ENCODE peak calls at places on chromosomes 4 and X, in nine cellular contexts. M is BE2C, G is GM13976, J is IMR-90, Y is left ventricle myocardium inferior, C is lower leg skin, N is heart right ventricle, A is MCF 10A, D is cardiac fibroblast. V is an unnamed sample.

GRCh38 chr4:86220137-86220536 is 139.7 kb downstream of the MAPK10 start:
- DNase-seq in M (no peak), G (no peak), J (peak), Y (no peak), C (no peak), N (no peak), A (peak), D (peak), V (peak)

GRCh38 chrX:11781734-11782370 is 23.8 kb downstream of the MSL3 start:
- DNase-seq in M (no peak), G (no peak), J (no peak), Y (no peak), C (no peak), N (no peak), A (no peak), D (no peak), V (no peak)

GRCh38 chr4:81504685-81505598 is 33.2 kb upstream of the RASGEF1B start:
- DNase-seq in M (no peak), G (no peak), J (no peak), Y (peak), C (peak), N (peak), A (no peak), D (no peak), V (no peak)

GRCh38 chrX:39766085-39766726 is 331.6 kb downstream of the BCOR start:
- DNase-seq in M (no peak), G (no peak), J (no peak), Y (no peak), C (no peak), N (no peak), A (no peak), D (no peak), V (no peak)

GRCh38 chr4:80082693-80083092 is 9.7 kb upstream of the ANTXR2 start:
- DNase-seq in M (no peak), G (no peak), J (peak), Y (no peak), C (no peak), N (no peak), A (no peak), D (peak), V (no peak)

GRCh38 chr4:142817442-142817841 is 28.7 kb downstream of the INPP4B start:
- DNase-seq in M (no peak), G (no peak), J (peak), Y (no peak), C (peak), N (no peak), A (peak), D (peak), V (peak)

GRCh38 chrX:40307871-40308270 is 210.1 kb upstream of the BCOR start:
- DNase-seq in M (no peak), G (no peak), J (no peak), Y (no peak), C (no peak), N (no peak), A (no peak), D (no peak), V (no peak)

GRCh38 chr4:89298160-89298559 is 9.4 kb downstream of the GPRIN3 start:
- DNase-seq in M (no peak), G (no peak), J (no peak), Y (no peak), C (no peak), N (no peak), A (no peak), D (no peak), V (no peak)

GRCh38 chr4:16194199-16194598 is 32.1 kb downstream of the TAPT1 start:
- DNase-seq in M (no peak), G (no peak), J (peak), Y (no peak), C (no peak), N (peak), A (no peak), D (peak), V (peak)

GRCh38 chr4:159142254-159142653 is 39.4 kb downstream of the RAPGEF2 start:
- DNase-seq in M (no peak), G (no peak), J (peak), Y (no peak), C (no peak), N (no peak), A (peak), D (peak), V (peak)

GRCh38 chrX:41923925-41924693 is 755 bp upstream of the CASK start:
- DNase-seq in M (peak), G (peak), J (peak), Y (no peak), C (no peak), N (peak), A (peak), D (peak), V (peak)

DNA sequence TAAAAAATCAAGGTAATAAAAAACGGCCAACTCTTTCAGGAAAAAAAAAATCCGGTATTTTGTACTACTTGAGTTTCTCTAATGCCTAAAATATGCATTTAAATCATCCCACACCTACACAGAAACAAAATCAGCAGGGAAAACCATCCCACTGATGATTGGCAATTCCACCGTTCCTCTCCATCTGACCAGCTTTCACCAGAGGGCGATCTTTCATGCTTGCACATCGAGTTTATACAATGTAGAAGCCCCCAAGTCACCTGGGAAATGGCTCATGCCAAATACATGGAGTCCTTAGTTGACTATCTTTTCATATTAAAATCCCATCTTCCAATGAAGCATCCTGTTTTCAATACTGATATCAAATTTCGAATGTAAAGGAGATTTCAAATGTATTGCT is 69.2 kb downstream of the PTCHD1 start:
- DNase-seq in M (peak), G (no peak), J (no peak), Y (no peak), C (no peak), N (no peak), A (peak), D (peak), V (no peak)
- TF ChIP-seq CTCF in M (peak), G (no peak), J (no peak), Y (no peak), C (no peak), N (no peak), A (peak), D (peak), V (peak)

GRCh38 chrX:106220177-106220576 is 52.1 kb downstream of the PWWP3B start:
- DNase-seq in M (no peak), G (no peak), J (no peak), Y (no peak), C (no peak), N (no peak), A (peak), D (no peak), V (peak)
- TF ChIP-seq CTCF in M (no peak), G (peak), J (no peak), Y (peak), C (no peak), N (peak), A (peak), D (peak), V (peak)

DNA sequence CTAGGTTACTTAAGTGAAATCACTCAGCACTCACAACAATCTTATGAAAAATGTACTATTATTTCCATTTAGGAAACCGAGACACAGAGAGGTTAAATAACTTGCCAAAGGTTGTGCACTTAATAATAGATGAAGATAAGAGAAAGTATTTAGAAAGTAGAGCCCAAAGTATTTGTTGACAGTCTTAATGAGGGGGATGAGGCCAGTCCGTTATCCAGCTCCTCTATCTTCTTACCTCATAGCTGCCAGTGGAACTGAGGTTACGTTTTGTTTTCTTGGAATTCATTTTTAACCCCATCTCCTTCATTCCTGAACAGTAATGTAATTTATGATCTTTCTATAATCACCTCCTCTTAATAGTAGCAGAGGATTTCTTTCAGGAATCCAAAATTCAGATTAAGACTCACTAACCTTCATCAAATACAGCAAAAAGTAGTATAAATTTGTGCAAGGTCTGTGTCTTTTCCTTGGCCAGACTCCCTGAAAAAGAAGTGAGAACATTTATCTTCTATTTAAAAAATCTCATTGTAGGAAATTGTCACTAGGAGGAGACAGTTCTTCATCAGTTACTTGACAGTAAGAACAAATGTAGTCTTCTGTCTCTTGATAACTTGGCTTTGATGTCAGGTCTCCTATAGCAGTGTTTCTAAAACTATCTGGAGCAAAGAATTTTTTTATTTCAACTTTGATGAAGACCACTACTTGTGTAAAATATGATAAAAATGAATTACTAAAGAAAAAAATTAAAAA is 35.5 kb downstream of the F8 start:
- DNase-seq in M (no peak), G (no peak), J (no peak), Y (no peak), C (no peak), N (no peak), A (no peak), D (peak), V (peak)
- TF ChIP-seq CTCF in M (no peak), G (no peak), J (no peak), Y (peak), C (no peak), N (peak), A (peak), D (no peak), V (peak)

GRCh38 chr4:1233641-1234277 is 15.2 kb downstream of the CTBP1 start:
- DNase-seq in M (no peak), G (no peak), J (peak), Y (peak), C (no peak), N (no peak), A (no peak), D (no peak), V (peak)
- TF ChIP-seq CTCF in M (peak), G (no peak), J (peak), Y (peak), C (no peak), N (peak), A (no peak), D (peak), V (peak)

DNA sequence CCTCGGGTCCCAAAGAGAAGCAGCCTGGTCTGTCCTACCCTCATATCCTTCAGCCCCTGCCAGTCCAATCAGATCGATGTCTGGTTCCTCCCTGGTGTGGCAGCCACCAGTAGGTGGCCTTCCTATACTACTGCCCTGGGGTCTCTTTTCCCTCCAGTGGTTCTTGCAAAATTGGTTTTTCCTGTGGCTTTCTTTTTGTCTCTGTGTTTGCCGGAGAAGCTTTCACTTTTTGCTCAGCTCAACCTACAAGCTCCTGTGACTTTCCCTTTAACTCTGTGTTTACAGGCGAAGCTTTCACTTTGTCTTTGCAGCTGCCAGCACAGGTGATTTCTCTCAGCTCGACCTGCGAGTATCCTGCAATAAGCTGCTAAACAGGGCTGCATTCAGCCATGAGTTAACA is 46.8 kb downstream of the UGT2A3 start:
- DNase-seq in M (no peak), G (no peak), J (no peak), Y (no peak), C (no peak), N (no peak), A (no peak), D (no peak), V (no peak)
- TF ChIP-seq CTCF in M (no peak), G (peak), J (no peak), Y (no peak), C (no peak), N (no peak), A (no peak), D (peak), V (peak)

GRCh38 chr4:48237996-48238645 is 31.5 kb downstream of the TEC start:
- DNase-seq in M (no peak), G (no peak), J (peak), Y (no peak), C (no peak), N (no peak), A (peak), D (peak), V (peak)
- TF ChIP-seq CTCF in M (no peak), G (no peak), J (no peak), Y (no peak), C (no peak), N (no peak), A (no peak), D (no peak), V (no peak)

DNA sequence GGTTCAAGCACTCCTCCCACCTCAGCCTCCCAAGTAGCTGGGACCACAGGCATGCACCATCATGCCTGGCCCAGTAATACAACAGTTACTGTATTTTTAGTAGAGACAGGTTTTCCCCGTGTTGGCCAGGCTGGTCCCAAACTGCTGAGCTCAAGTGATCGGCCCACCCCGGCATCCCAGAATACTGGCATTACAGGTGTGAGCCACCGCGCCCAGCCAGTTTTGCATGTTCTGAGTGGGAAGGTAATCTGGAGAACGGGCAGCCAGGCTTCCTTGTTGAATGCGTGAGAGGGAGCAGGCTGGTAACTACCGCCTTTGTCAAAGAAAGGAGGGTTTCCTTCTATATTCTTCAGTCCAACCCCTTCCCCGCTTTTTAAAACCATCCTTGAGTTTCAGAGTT is 9.1 kb downstream of the NOCT start:
- DNase-seq in M (no peak), G (no peak), J (no peak), Y (no peak), C (no peak), N (no peak), A (no peak), D (no peak), V (no peak)
- TF ChIP-seq CTCF in M (no peak), G (no peak), J (no peak), Y (no peak), C (no peak), N (no peak), A (no peak), D (no peak), V (no peak)